ENCODE peak calls at places on chromosomes 2 and 18, in nine cellular contexts. X is mammary epithelial cell, U is lower lobe of right lung, M is adrenal gland, C is heart left ventricle, V is HCT116, L is GM23248, T is Peyer's patch, W is MM.1S. G is an unnamed sample.
A peak's percentile ranks its signal among the peaks of the same experiment; 100 is the strongest.

GRCh38 chr2:160051374-160051800 is 11.0 kb downstream of the PLA2R1 start:
- DNase-seq in X (no peak), U (no peak), M (no peak), C (no peak), V (no peak), L (peak; percentile 57), T (no peak), W (no peak), G (no peak)

GRCh38 chr2:239150125-239151011 is 250.5 kb downstream of the HDAC4 start:
- DNase-seq in X (no peak), U (peak; percentile 32), M (peak; percentile 9), C (no peak), V (no peak), L (no peak), T (peak; percentile 12), W (no peak), G (peak; percentile 5)

GRCh38 chr2:30756051-30756719 is 51.1 kb downstream of the CAPN13 start:
- DNase-seq in X (peak; percentile 50), U (no peak), M (no peak), C (no peak), V (no peak), L (peak; percentile 31), T (peak; percentile 20), W (no peak), G (no peak)

GRCh38 chr2:105329197-105329554 is 359 bp downstream of the TGFBRAP1 start:
- DNase-seq in X (no peak), U (peak; percentile 50), M (no peak), C (no peak), V (no peak), L (peak; percentile 23), T (no peak), W (peak; percentile 25), G (no peak)

GRCh38 chr2:100767224-100767653 is 52.7 kb upstream of the NPAS2 start:
- DNase-seq in X (peak; percentile 77), U (no peak), M (no peak), C (no peak), V (peak; percentile 49), L (peak; percentile 78), T (no peak), W (no peak), G (no peak)

GRCh38 chr2:47946593-47946992 is 40.3 kb upstream of the FBXO11 start:
- DNase-seq in X (no peak), U (no peak), M (no peak), C (no peak), V (no peak), L (no peak), T (no peak), W (no peak), G (no peak)

GRCh38 chr18:79973517-79973916 is 9.1 kb downstream of the HSBP1L1 start:
- DNase-seq in X (no peak), U (no peak), M (no peak), C (no peak), V (no peak), L (no peak), T (no peak), W (no peak), G (no peak)

GRCh38 chr2:95261602-95262001 is 12.6 kb upstream of the PROM2 start:
- DNase-seq in X (no peak), U (no peak), M (no peak), C (no peak), V (no peak), L (no peak), T (no peak), W (no peak), G (no peak)

GRCh38 chr2:51027968-51028367 is 4.0 kb downstream of the NRXN1 start:
- DNase-seq in X (no peak), U (peak; percentile 33), M (no peak), C (no peak), V (no peak), L (no peak), T (no peak), W (no peak), G (no peak)

GRCh38 chr2:237231593-237231992 is 145.9 kb downstream of the COPS8 start:
- DNase-seq in X (no peak), U (no peak), M (no peak), C (no peak), V (no peak), L (peak; percentile 67), T (no peak), W (no peak), G (no peak)

GRCh38 chr2:192267484-192267883 is 72.8 kb upstream of the TMEFF2 start:
- DNase-seq in X (peak; percentile 68), U (no peak), M (no peak), C (no peak), V (no peak), L (peak; percentile 88), T (no peak), W (no peak), G (no peak)

GRCh38 chr2:236866542-236867340 is 218.9 kb upstream of the COPS8 start:
- DNase-seq in X (no peak), U (no peak), M (no peak), C (no peak), V (no peak), L (no peak), T (no peak), W (no peak), G (peak; percentile 39)

GRCh38 chr2:201246280-201246679 is 14.1 kb upstream of the CASP8 start:
- DNase-seq in X (no peak), U (no peak), M (no peak), C (no peak), V (no peak), L (no peak), T (no peak), W (no peak), G (no peak)

GRCh38 chr2:238689871-238690672 is 157.8 kb upstream of the TWIST2 start:
- DNase-seq in X (no peak), U (no peak), M (no peak), C (no peak), V (no peak), L (peak; percentile 18), T (no peak), W (no peak), G (no peak)

GRCh38 chr2:140863713-140864112 is 1267.1 kb downstream of the LRP1B start:
- DNase-seq in X (peak; percentile 40), U (no peak), M (no peak), C (no peak), V (peak; percentile 63), L (peak; percentile 60), T (no peak), W (peak; percentile 41), G (no peak)

GRCh38 chr2:176490061-176490861 is 221.0 kb downstream of the MTX2 start:
- DNase-seq in X (no peak), U (no peak), M (no peak), C (peak; percentile 70), V (no peak), L (no peak), T (peak; percentile 50), W (no peak), G (peak; percentile 16)

GRCh38 chr2:72539145-72539552 is 286.7 kb downstream of the EXOC6B start:
- DNase-seq in X (peak; percentile 84), U (no peak), M (no peak), C (no peak), V (no peak), L (peak; percentile 75), T (no peak), W (no peak), G (no peak)

GRCh38 chr2:179376881-179377280 is 112.2 kb upstream of the SESTD1 start:
- DNase-seq in X (no peak), U (no peak), M (no peak), C (no peak), V (no peak), L (no peak), T (no peak), W (no peak), G (no peak)

GRCh38 chr18:8431036-8431435 is 178.2 kb upstream of the RAB12 start:
- DNase-seq in X (no peak), U (no peak), M (no peak), C (no peak), V (no peak), L (no peak), T (no peak), W (no peak), G (no peak)
- H3K4me1 ChIP-seq in X (peaks cover 2% of the 10 kb centered on the region), U (no peaks in the 10 kb centered on the region), M (no peaks in the 10 kb centered on the region), C (no peaks in the 10 kb centered on the region), V (peaks cover under 1% of the 10 kb centered on the region), L (no peaks in the 10 kb centered on the region), T (no peaks in the 10 kb centered on the region), W (no peaks in the 10 kb centered on the region), G (no peaks in the 10 kb centered on the region)

GRCh38 chr18:50697509-50697908 is 122.3 kb downstream of the MRO start:
- DNase-seq in X (no peak), U (no peak), M (no peak), C (no peak), V (no peak), L (no peak), T (no peak), W (no peak), G (no peak)
- H3K4me3 ChIP-seq in X (no peak overlapping the region), U (no peak overlapping the region), M (no peak overlapping the region), C (no peak overlapping the region), V (no peak overlapping the region), L (no peak overlapping the region), T (no peak overlapping the region), W (no peak overlapping the region), G (no peak overlapping the region)

GRCh38 chr2:152449578-152449977 is 114.6 kb downstream of the FMNL2 start:
- DNase-seq in X (no peak), U (no peak), M (no peak), C (no peak), V (no peak), L (no peak), T (no peak), W (no peak), G (no peak)
- H3K4me1 ChIP-seq in X (peaks cover 37% of the 10 kb centered on the region), U (peaks cover 12% of the 10 kb centered on the region), M (peaks cover 46% of the 10 kb centered on the region), C (peaks cover 2% of the 10 kb centered on the region), V (no peaks in the 10 kb centered on the region), L (peaks cover 20% of the 10 kb centered on the region), T (no peaks in the 10 kb centered on the region), W (no peaks in the 10 kb centered on the region), G (peaks cover 12% of the 10 kb centered on the region)

GRCh38 chr2:68467077-68467960 is at the start of the genes APLF and FBXO48:
- DNase-seq in X (peak; percentile 99), U (peak; percentile 99), M (peak; percentile 99), C (peak; percentile 98), V (peak; percentile 98), L (peak; percentile 100), T (peak; percentile 98), W (peak; percentile 99), G (peak; percentile 98)
- H3K4me3 ChIP-seq in X (peak within 1 kb of the TSS; percentile 98), U (peak within 1 kb of the TSS; percentile 85), M (peak within 1 kb of the TSS; percentile 87), C (peak within 1 kb of the TSS; percentile 83), V (peak within 1 kb of the TSS; percentile 85), L (peak within 1 kb of the TSS; percentile 90), T (peak within 1 kb of the TSS; percentile 76), W (peak within 1 kb of the TSS; percentile 87), G (peak within 1 kb of the TSS; percentile 74)

DNA sequence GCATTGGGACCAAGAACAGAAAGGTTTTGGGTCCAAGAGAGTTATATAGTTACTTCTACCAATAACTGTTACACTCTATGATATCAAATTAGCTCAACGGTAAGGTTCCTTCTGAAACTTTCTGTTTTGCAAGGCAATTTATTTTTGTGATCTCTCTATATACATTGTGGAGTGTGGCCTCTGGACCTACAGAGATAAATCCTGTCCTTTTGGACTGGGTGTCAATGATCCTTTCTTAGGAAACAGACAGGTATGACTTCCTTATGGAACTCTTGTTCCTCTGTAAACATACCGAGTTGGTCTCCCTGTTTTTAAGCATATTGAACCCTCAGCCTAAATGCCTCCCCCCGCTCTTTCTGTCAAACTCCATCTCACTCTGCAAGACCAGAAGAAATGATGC is 1117.8 kb downstream of the BCL11A start:
- DNase-seq in X (no peak), U (no peak), M (no peak), C (no peak), V (no peak), L (no peak), T (no peak), W (no peak), G (no peak)
- H3K4me1 ChIP-seq in X (no peaks in the 10 kb centered on the region), U (no peaks in the 10 kb centered on the region), M (no peaks in the 10 kb centered on the region), C (no peaks in the 10 kb centered on the region), V (no peaks in the 10 kb centered on the region), L (no peaks in the 10 kb centered on the region), T (no peaks in the 10 kb centered on the region), W (no peaks in the 10 kb centered on the region), G (no peaks in the 10 kb centered on the region)

GRCh38 chr2:132009874-132010521 is 151.8 kb downstream of the ANKRD30BL start:
- DNase-seq in X (peak; percentile 7), U (peak; percentile 17), M (no peak), C (no peak), V (no peak), L (peak; percentile 34), T (no peak), W (peak; percentile 41), G (peak; percentile 31)
- H3K4me3 ChIP-seq in X (peak overlapping the region; percentile 25), U (peak overlapping the region; percentile 30), M (no peak overlapping the region), C (no peak overlapping the region), V (no peak overlapping the region), L (peak overlapping the region; percentile 64), T (peak overlapping the region; percentile 40), W (peak overlapping the region; percentile 57), G (no peak overlapping the region)